ENCODE peak calls at places on chromosomes 12 and 14, in eight cellular contexts. One of them, this sample, is unnamed.

GRCh38 chr12:132489602-132490239 is at the start of gene FBRSL1:
- DNase-seq in NCI-H1105: peak
- DNase-seq in C1 segment of cervical spinal cord: peak
- DNase-seq in choroid plexus epithelial cell: peak
- DNase-seq in naive thymus-derived CD4-positive, alpha-beta T cell: peak
- DNase-seq in omental fat pad: peak
- DNase-seq in AG10803: peak
- DNase-seq in ecto neural progenitor cell: peak
- DNase-seq in this sample: peak

GRCh38 chr12:111443586-111443985 is 37.9 kb downstream of the SH2B3 start:
- DNase-seq in NCI-H1105: no peak
- DNase-seq in C1 segment of cervical spinal cord: no peak
- DNase-seq in choroid plexus epithelial cell: peak
- DNase-seq in naive thymus-derived CD4-positive, alpha-beta T cell: no peak
- DNase-seq in omental fat pad: no peak
- DNase-seq in AG10803: peak
- DNase-seq in ecto neural progenitor cell: no peak
- DNase-seq in this sample: no peak

GRCh38 chr12:4938900-4939299 is 29.2 kb downstream of the KCNA1 start:
- DNase-seq in NCI-H1105: no peak
- DNase-seq in C1 segment of cervical spinal cord: no peak
- DNase-seq in choroid plexus epithelial cell: no peak
- DNase-seq in naive thymus-derived CD4-positive, alpha-beta T cell: no peak
- DNase-seq in omental fat pad: no peak
- DNase-seq in AG10803: no peak
- DNase-seq in ecto neural progenitor cell: no peak
- DNase-seq in this sample: no peak

GRCh38 chr14:48792376-48793024 is 793.7 kb downstream of the RPS29 start:
- DNase-seq in NCI-H1105: no peak
- DNase-seq in C1 segment of cervical spinal cord: no peak
- DNase-seq in choroid plexus epithelial cell: no peak
- DNase-seq in naive thymus-derived CD4-positive, alpha-beta T cell: no peak
- DNase-seq in omental fat pad: no peak
- DNase-seq in AG10803: no peak
- DNase-seq in ecto neural progenitor cell: no peak
- DNase-seq in this sample: no peak

GRCh38 chr12:132310181-132311040 is 19.0 kb downstream of the GALNT9 start:
- DNase-seq in NCI-H1105: no peak
- DNase-seq in C1 segment of cervical spinal cord: no peak
- DNase-seq in choroid plexus epithelial cell: no peak
- DNase-seq in naive thymus-derived CD4-positive, alpha-beta T cell: no peak
- DNase-seq in omental fat pad: no peak
- DNase-seq in AG10803: no peak
- DNase-seq in ecto neural progenitor cell: no peak
- DNase-seq in this sample: no peak

GRCh38 chr12:46395308-46395707 is 22.7 kb upstream of the SLC38A2 start:
- DNase-seq in NCI-H1105: no peak
- DNase-seq in C1 segment of cervical spinal cord: no peak
- DNase-seq in choroid plexus epithelial cell: peak
- DNase-seq in naive thymus-derived CD4-positive, alpha-beta T cell: no peak
- DNase-seq in omental fat pad: no peak
- DNase-seq in AG10803: no peak
- DNase-seq in ecto neural progenitor cell: no peak
- DNase-seq in this sample: no peak

GRCh38 chr12:126507231-126507630 is 1442.0 kb downstream of the AACS start:
- DNase-seq in NCI-H1105: no peak
- DNase-seq in C1 segment of cervical spinal cord: no peak
- DNase-seq in choroid plexus epithelial cell: no peak
- DNase-seq in naive thymus-derived CD4-positive, alpha-beta T cell: no peak
- DNase-seq in omental fat pad: no peak
- DNase-seq in AG10803: no peak
- DNase-seq in ecto neural progenitor cell: no peak
- DNase-seq in this sample: no peak

GRCh38 chr12:20696181-20696580 is 1.0 kb downstream of the SLCO1C1 start:
- DNase-seq in NCI-H1105: no peak
- DNase-seq in C1 segment of cervical spinal cord: no peak
- DNase-seq in choroid plexus epithelial cell: peak
- DNase-seq in naive thymus-derived CD4-positive, alpha-beta T cell: no peak
- DNase-seq in omental fat pad: no peak
- DNase-seq in AG10803: no peak
- DNase-seq in ecto neural progenitor cell: no peak
- DNase-seq in this sample: no peak

GRCh38 chr12:32893458-32893857 is 3.1 kb downstream of the PKP2 start:
- DNase-seq in NCI-H1105: no peak
- DNase-seq in C1 segment of cervical spinal cord: no peak
- DNase-seq in choroid plexus epithelial cell: peak
- DNase-seq in naive thymus-derived CD4-positive, alpha-beta T cell: no peak
- DNase-seq in omental fat pad: no peak
- DNase-seq in AG10803: no peak
- DNase-seq in ecto neural progenitor cell: no peak
- DNase-seq in this sample: no peak

GRCh38 chr12:46364777-46365580 is 7.6 kb downstream of the SLC38A2 start:
- DNase-seq in NCI-H1105: no peak
- DNase-seq in C1 segment of cervical spinal cord: no peak
- DNase-seq in choroid plexus epithelial cell: peak
- DNase-seq in naive thymus-derived CD4-positive, alpha-beta T cell: no peak
- DNase-seq in omental fat pad: no peak
- DNase-seq in AG10803: peak
- DNase-seq in ecto neural progenitor cell: no peak
- DNase-seq in this sample: no peak

GRCh38 chr14:66610154-66610563 is 102.2 kb downstream of the GPHN start:
- DNase-seq in NCI-H1105: no peak
- DNase-seq in C1 segment of cervical spinal cord: no peak
- DNase-seq in choroid plexus epithelial cell: peak
- DNase-seq in naive thymus-derived CD4-positive, alpha-beta T cell: peak
- DNase-seq in omental fat pad: no peak
- DNase-seq in AG10803: no peak
- DNase-seq in ecto neural progenitor cell: no peak
- DNase-seq in this sample: no peak

GRCh38 chr12:131613678-131614077 is 97.2 kb upstream of the SFSWAP start:
- DNase-seq in NCI-H1105: no peak
- DNase-seq in C1 segment of cervical spinal cord: no peak
- DNase-seq in choroid plexus epithelial cell: no peak
- DNase-seq in naive thymus-derived CD4-positive, alpha-beta T cell: no peak
- DNase-seq in omental fat pad: no peak
- DNase-seq in AG10803: no peak
- DNase-seq in ecto neural progenitor cell: no peak
- DNase-seq in this sample: no peak

GRCh38 chr14:31529053-31529452 is 32.2 kb upstream of the NUBPL start:
- DNase-seq in NCI-H1105: no peak
- DNase-seq in C1 segment of cervical spinal cord: no peak
- DNase-seq in choroid plexus epithelial cell: peak
- DNase-seq in naive thymus-derived CD4-positive, alpha-beta T cell: no peak
- DNase-seq in omental fat pad: no peak
- DNase-seq in AG10803: no peak
- DNase-seq in ecto neural progenitor cell: no peak
- DNase-seq in this sample: no peak

GRCh38 chr12:74111688-74112360 is 425.8 kb upstream of the ATXN7L3B start:
- DNase-seq in NCI-H1105: peak
- DNase-seq in C1 segment of cervical spinal cord: no peak
- DNase-seq in choroid plexus epithelial cell: peak
- DNase-seq in naive thymus-derived CD4-positive, alpha-beta T cell: no peak
- DNase-seq in omental fat pad: no peak
- DNase-seq in AG10803: no peak
- DNase-seq in ecto neural progenitor cell: peak
- DNase-seq in this sample: peak

GRCh38 chr12:91579516-91580263 is 397.1 kb upstream of the DCN start:
- DNase-seq in NCI-H1105: no peak
- DNase-seq in C1 segment of cervical spinal cord: no peak
- DNase-seq in choroid plexus epithelial cell: no peak
- DNase-seq in naive thymus-derived CD4-positive, alpha-beta T cell: no peak
- DNase-seq in omental fat pad: no peak
- DNase-seq in AG10803: no peak
- DNase-seq in ecto neural progenitor cell: no peak
- DNase-seq in this sample: no peak

GRCh38 chr12:112116232-112117060 is 7.9 kb upstream of the NAA25 start:
- DNase-seq in NCI-H1105: no peak
- DNase-seq in C1 segment of cervical spinal cord: peak
- DNase-seq in choroid plexus epithelial cell: peak
- DNase-seq in naive thymus-derived CD4-positive, alpha-beta T cell: no peak
- DNase-seq in omental fat pad: no peak
- DNase-seq in AG10803: peak
- DNase-seq in ecto neural progenitor cell: peak
- DNase-seq in this sample: peak